ENCODE peak calls at places on chromosomes 13 and 19, in seven cellular contexts. G is Peyer's patch, F is ovary, S is esophagus squamous epithelium, C is adrenal gland, T is left lung, P is spleen. N is an unnamed sample.

GRCh38 chr13:33797622-33798021 is 20.3 kb upstream of the RFC3 start:
- DNase-seq in C (peak; percentile 21), P (no peak), F (no peak), S (no peak), T (no peak), G (no peak), N (no peak)

GRCh38 chr19:34232566-34233481 is 21.5 kb upstream of the GARRE1 start:
- DNase-seq in S (no peak), C (peak; percentile 57), T (no peak), F (peak; percentile 52), P (no peak), G (no peak), N (no peak)

GRCh38 chr19:47446534-47447469 is 24.9 kb downstream of the SLC8A2 start:
- DNase-seq in T (no peak), P (no peak), G (no peak), F (no peak), C (no peak), S (no peak), N (no peak)

GRCh38 chr13:21476893-21477472 is 17.9 kb upstream of the ZDHHC20 start:
- DNase-seq in T (peak; percentile 92), G (peak; percentile 92), C (peak; percentile 88), S (no peak), P (peak; percentile 93), F (peak; percentile 79), N (peak; percentile 37)

GRCh38 chr19:46813570-46814358 is 25.4 kb upstream of the SLC1A5 start:
- DNase-seq in C (peak; percentile 61), F (peak; percentile 87), P (peak; percentile 74), G (peak; percentile 65), S (no peak), T (peak; percentile 84), N (no peak)

GRCh38 chr19:35977446-35978222 is 17.4 kb upstream of the SDHAF1 start:
- DNase-seq in F (no peak), G (no peak), T (peak; percentile 49), C (no peak), P (no peak), S (no peak), N (no peak)

GRCh38 chr13:101417043-101417406 is 717 bp upstream of the NALCN start:
- DNase-seq in G (no peak), T (no peak), F (no peak), S (no peak), C (no peak), P (no peak), N (no peak)

GRCh38 chr13:49062297-49062896 is 86.7 kb downstream of the FNDC3A start:
- DNase-seq in G (no peak), F (no peak), P (no peak), T (no peak), C (no peak), S (no peak), N (no peak)

GRCh38 chr13:39410089-39410901 is 192.7 kb downstream of the LHFPL6 start:
- DNase-seq in G (no peak), T (no peak), C (peak; percentile 4), S (no peak), P (no peak), F (peak; percentile 25), N (no peak)

GRCh38 chr13:54875111-54875510 is 1846.5 kb downstream of the OLFM4 start:
- DNase-seq in G (no peak), F (no peak), S (no peak), T (no peak), C (no peak), P (no peak), N (no peak)

GRCh38 chr19:55641376-55642152 is 762 bp downstream of the ZNF580 start:
- DNase-seq in P (no peak), F (peak; percentile 51), C (peak; percentile 36), T (peak; percentile 21), S (no peak), G (no peak), N (no peak)

GRCh38 chr13:58843567-58843966 is 1212.0 kb downstream of the PCDH17 start:
- DNase-seq in P (no peak), T (no peak), G (no peak), S (no peak), F (no peak), C (no peak), N (no peak)

GRCh38 chr19:2639999-2640398 is 62.5 kb downstream of the GNG7 start:
- DNase-seq in F (no peak), P (no peak), C (no peak), T (no peak), G (no peak), S (no peak), N (no peak)

GRCh38 chr13:36858285-36858684 is 39.3 kb downstream of the RFXAP start:
- DNase-seq in G (no peak), S (no peak), P (no peak), C (no peak), T (no peak), F (no peak), N (no peak)

GRCh38 chr13:87259479-87260083 is 411.6 kb upstream of the SLITRK5 start:
- DNase-seq in C (peak; percentile 6), F (no peak), G (no peak), P (no peak), S (no peak), T (peak; percentile 8), N (no peak)

GRCh38 chr13:109600078-109600477 is 186.3 kb downstream of the IRS2 start:
- DNase-seq in P (no peak), C (no peak), T (no peak), S (no peak), F (no peak), G (no peak), N (no peak)
- H3K27ac ChIP-seq in P (no peak overlapping the region), C (no peak overlapping the region), T (no peak overlapping the region), S (no peak overlapping the region), F (no peak overlapping the region), G (no peak overlapping the region), N (no peak overlapping the region)

DNA sequence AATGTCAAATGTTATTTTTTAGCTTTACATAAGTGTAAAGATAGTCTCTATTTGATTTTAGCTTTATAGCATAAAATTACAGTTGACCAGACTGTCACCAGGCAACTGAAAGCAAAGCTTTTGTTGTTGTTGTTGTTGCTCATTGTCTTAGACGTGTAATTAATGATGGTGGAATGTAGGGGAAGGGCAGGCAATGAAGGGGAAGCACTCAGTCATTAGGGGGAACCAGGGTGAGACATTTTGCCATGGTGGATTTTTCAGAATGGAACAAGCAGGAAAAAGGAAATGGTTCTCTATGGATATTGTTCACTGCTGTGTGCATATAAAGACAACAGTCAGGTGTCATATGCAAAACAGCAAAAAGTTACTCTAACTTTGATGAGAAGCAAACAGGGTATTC is 110.2 kb downstream of the LRCH1 start:
- DNase-seq in G (no peak), F (no peak), P (no peak), C (no peak), T (no peak), S (no peak), N (no peak)
- H3K27ac ChIP-seq in G (no peak overlapping the region), F (no peak overlapping the region), P (peak overlapping the region; percentile 3), C (no peak overlapping the region), T (no peak overlapping the region), S (no peak overlapping the region), N (no peak overlapping the region)

GRCh38 chr19:958967-959685 is 25.0 kb upstream of the WDR18 start:
- DNase-seq in S (no peak), P (no peak), F (no peak), G (no peak), T (no peak), C (no peak), N (no peak)
- H3K27ac ChIP-seq in S (no peak overlapping the region), P (no peak overlapping the region), F (no peak overlapping the region), G (no peak overlapping the region), T (no peak overlapping the region), C (no peak overlapping the region), N (no peak overlapping the region)

GRCh38 chr13:27448308-27448707 is 2.1 kb downstream of the MTIF3 start:
- DNase-seq in C (no peak), F (no peak), T (no peak), G (no peak), P (no peak), S (no peak), N (no peak)

GRCh38 chr13:27450921-27451461 is 627 bp upstream of the MTIF3 start:
- DNase-seq in G (peak; percentile 70), P (peak; percentile 92), F (peak; percentile 51), T (peak; percentile 84), C (peak; percentile 37), S (no peak), N (no peak)

GRCh38 chr13:27449936-27450828 is at the start of gene MTIF3:
- DNase-seq in F (peak; percentile 96), P (peak; percentile 99), G (peak; percentile 99), C (peak; percentile 95), T (peak; percentile 97), S (peak; percentile 79), N (peak; percentile 78)

GRCh38 chr13:27446986-27447583 is 3.3 kb downstream of the MTIF3 start:
- DNase-seq in S (no peak), C (no peak), T (no peak), F (no peak), P (no peak), G (peak; percentile 78), N (no peak)

DNA sequence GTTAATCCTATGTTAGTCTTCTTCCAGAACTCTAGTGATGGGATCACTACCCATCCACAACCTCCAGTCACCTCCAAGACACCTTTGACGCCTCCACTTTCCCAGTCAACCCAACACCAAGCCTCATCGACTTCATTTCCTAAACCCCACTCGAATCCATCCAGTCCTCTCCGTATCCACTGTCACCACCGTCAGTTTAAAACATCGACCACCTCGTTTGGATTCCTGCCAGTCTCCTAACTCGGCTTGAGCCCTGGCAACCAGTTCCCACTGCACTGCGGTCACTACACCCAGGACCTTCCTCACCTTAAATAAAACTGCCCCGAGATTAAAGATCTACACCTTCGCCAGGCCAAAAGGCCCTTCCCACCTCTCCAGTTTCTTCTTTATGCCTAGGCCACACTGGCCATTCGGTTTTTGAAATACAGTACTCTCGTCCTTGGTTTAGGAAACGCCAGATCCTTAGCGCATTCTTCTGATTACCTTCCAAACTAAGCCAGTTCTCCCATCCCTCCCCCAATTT is 1.2 kb downstream of the MTIF3 start:
- DNase-seq in P (no peak), F (no peak), C (no peak), G (no peak), T (no peak), S (no peak), N (no peak)
- H3K27ac ChIP-seq in P (peak overlapping the region; percentile 99), F (peak overlapping the region; percentile 98), C (peak overlapping the region; percentile 97), G (peak overlapping the region; percentile 96), T (peak overlapping the region; percentile 97), S (peak overlapping the region; percentile 99), N (peak overlapping the region; percentile 96)

DNA sequence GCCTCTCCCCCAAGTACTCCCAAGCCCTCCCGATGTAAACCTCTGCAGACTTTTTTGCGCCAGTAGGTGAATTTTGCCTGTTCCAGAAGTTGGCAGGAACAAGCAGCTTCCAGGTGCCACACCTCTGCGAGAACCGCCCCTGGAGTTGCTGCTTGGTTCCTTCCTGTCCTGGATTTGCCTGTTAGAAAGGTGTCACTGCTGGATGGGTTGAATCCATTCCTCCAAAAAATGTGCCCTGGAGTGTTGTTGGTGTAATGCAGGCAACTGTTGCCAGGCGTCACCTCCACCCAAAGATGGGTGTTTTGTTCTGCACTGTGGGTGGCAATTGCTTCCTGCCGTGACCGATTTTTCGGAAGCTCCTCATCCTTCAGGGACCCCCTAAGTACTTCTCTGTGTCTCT is 5.7 kb downstream of the PGPEP1 start:
- DNase-seq in C (no peak), S (no peak), P (no peak), G (no peak), T (no peak), F (no peak), N (no peak)
- H3K27ac ChIP-seq in C (no peak overlapping the region), S (no peak overlapping the region), P (no peak overlapping the region), G (no peak overlapping the region), T (no peak overlapping the region), F (no peak overlapping the region), N (no peak overlapping the region)

N was measured in thoracic aorta.